ENCODE peak calls at places on chromosomes 2 and 18, in four cellular contexts. One of them, this sample, is unnamed.

GRCh38 chr2:136383161-136383560 is 265.2 kb upstream of the CXCR4 start:
- DNase-seq in mesenchymal stem cell: no peak
- DNase-seq in H9: no peak
- DNase-seq in trophoblast cell: no peak
- DNase-seq in this sample: no peak

GRCh38 chr2:69946351-69947077 is 14.9 kb downstream of the ASPRV1 start:
- DNase-seq in mesenchymal stem cell: peak; percentile 80
- DNase-seq in trophoblast cell: no peak
- DNase-seq in H9: no peak
- DNase-seq in this sample: no peak

GRCh38 chr2:112483821-112484220 is 1.9 kb downstream of the TTL start:
- DNase-seq in trophoblast cell: no peak
- DNase-seq in mesenchymal stem cell: no peak
- DNase-seq in H9: no peak
- DNase-seq in this sample: no peak

GRCh38 chr2:46009315-46009714 is 287.9 kb upstream of the EPAS1 start:
- DNase-seq in trophoblast cell: no peak
- DNase-seq in mesenchymal stem cell: no peak
- DNase-seq in H9: no peak
- DNase-seq in this sample: no peak

GRCh38 chr18:27996792-27997191 is 180.1 kb downstream of the CDH2 start:
- DNase-seq in trophoblast cell: no peak
- DNase-seq in H9: no peak
- DNase-seq in mesenchymal stem cell: peak; percentile 30
- DNase-seq in this sample: no peak

GRCh38 chr2:85972355-85972754 is 83.6 kb upstream of the ST3GAL5 start:
- DNase-seq in H9: no peak
- DNase-seq in mesenchymal stem cell: peak; percentile 19
- DNase-seq in trophoblast cell: no peak
- DNase-seq in this sample: no peak

GRCh38 chr18:23067236-23067635 is 68.0 kb upstream of the CABLES1 start:
- DNase-seq in mesenchymal stem cell: no peak
- DNase-seq in trophoblast cell: no peak
- DNase-seq in H9: no peak
- DNase-seq in this sample: no peak

GRCh38 chr18:3044931-3045698 is 32.2 kb upstream of the LPIN2 start:
- DNase-seq in trophoblast cell: no peak
- DNase-seq in H9: no peak
- DNase-seq in mesenchymal stem cell: no peak
- DNase-seq in this sample: no peak

GRCh38 chr18:31233550-31234306 is 71.1 kb upstream of the DSC1 start:
- DNase-seq in H9: no peak
- DNase-seq in mesenchymal stem cell: no peak
- DNase-seq in trophoblast cell: no peak
- DNase-seq in this sample: no peak

GRCh38 chr18:73120626-73121025 is 252.8 kb upstream of the NETO1 start:
- DNase-seq in mesenchymal stem cell: no peak
- DNase-seq in H9: no peak
- DNase-seq in trophoblast cell: no peak
- DNase-seq in this sample: no peak

GRCh38 chr2:176536739-176537138 is 267.5 kb downstream of the MTX2 start:
- DNase-seq in trophoblast cell: no peak
- DNase-seq in H9: no peak
- DNase-seq in mesenchymal stem cell: no peak
- DNase-seq in this sample: no peak

GRCh38 chr2:71798266-71799012 is 345.1 kb downstream of the DYSF start:
- DNase-seq in H9: peak; percentile 86
- DNase-seq in mesenchymal stem cell: peak; percentile 43
- DNase-seq in trophoblast cell: peak; percentile 54
- DNase-seq in this sample: peak; percentile 84

GRCh38 chr18:36663312-36663711 is 165.5 kb downstream of the TPGS2 start:
- DNase-seq in trophoblast cell: no peak
- DNase-seq in mesenchymal stem cell: no peak
- DNase-seq in H9: no peak
- DNase-seq in this sample: no peak
- H4K8ac ChIP-seq in trophoblast cell: no peak overlapping the region
- H4K8ac ChIP-seq in mesenchymal stem cell: no peak overlapping the region
- H4K8ac ChIP-seq in H9: no peak overlapping the region
- H4K8ac ChIP-seq in this sample: no peak overlapping the region

DNA sequence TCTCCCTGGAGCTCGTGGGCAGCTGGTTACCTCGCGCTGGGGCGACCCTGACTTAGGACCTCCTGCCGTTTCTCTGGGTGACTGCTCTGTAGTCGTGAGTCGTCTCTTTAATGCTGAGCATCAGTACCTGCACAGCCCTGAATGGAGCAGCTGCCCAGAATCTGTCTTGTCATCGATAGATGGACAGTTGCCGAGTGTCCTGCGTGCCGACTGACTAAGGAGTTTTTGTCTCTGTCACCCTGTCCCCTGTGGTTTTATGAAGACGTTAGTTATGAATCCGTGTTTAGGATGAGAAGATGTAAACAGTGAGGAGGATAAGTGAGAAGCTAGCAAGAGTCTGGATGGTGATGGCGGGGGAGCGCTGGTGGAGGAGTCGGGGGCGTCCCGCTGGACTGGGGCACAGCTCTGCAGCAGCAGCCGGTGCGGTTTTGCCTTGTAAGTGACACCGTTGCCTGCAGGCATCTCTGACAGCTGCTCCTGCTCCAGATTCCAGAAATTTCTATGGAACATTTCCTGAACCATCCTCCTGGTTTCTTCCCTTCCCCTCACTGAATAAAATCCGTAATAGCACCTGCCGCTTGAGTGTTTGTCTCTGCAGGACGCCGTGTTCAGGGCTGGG is 13.3 kb downstream of the AGAP1 start:
- DNase-seq in H9: no peak
- DNase-seq in trophoblast cell: peak; percentile 36
- DNase-seq in mesenchymal stem cell: no peak
- DNase-seq in this sample: no peak
- H3K4me1 ChIP-seq in H9: peaks cover 7% of the 10 kb centered on the region
- H3K4me1 ChIP-seq in trophoblast cell: peaks cover 9% of the 10 kb centered on the region
- H3K4me1 ChIP-seq in mesenchymal stem cell: peaks cover 41% of the 10 kb centered on the region
- H3K4me1 ChIP-seq in this sample: peaks cover 8% of the 10 kb centered on the region

DNA sequence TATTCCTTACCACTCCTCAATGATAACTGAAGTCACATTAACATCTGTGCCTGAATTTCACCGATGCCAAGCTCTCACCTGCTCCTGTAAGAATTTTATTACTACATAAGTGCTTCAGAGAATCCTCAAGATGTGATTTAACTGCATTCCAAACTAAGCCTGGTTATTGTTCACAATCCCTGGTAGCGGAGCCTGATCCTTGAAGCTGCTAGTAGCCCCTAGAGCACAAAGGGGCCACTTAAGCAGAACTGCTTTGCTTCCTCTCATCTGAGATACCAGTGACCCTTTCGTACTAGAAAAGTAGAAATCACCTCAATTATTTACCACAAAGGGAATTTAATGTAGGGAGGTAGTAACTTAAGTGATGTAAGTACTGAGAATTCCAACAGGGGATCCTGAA is 529.6 kb downstream of the CPS1 start:
- DNase-seq in mesenchymal stem cell: no peak
- DNase-seq in H9: no peak
- DNase-seq in trophoblast cell: no peak
- DNase-seq in this sample: peak; percentile 19
- H3K27ac ChIP-seq in mesenchymal stem cell: no peak overlapping the region
- H3K27ac ChIP-seq in H9: no peak overlapping the region
- H3K27ac ChIP-seq in trophoblast cell: no peak overlapping the region
- H3K27ac ChIP-seq in this sample: no peak overlapping the region

DNA sequence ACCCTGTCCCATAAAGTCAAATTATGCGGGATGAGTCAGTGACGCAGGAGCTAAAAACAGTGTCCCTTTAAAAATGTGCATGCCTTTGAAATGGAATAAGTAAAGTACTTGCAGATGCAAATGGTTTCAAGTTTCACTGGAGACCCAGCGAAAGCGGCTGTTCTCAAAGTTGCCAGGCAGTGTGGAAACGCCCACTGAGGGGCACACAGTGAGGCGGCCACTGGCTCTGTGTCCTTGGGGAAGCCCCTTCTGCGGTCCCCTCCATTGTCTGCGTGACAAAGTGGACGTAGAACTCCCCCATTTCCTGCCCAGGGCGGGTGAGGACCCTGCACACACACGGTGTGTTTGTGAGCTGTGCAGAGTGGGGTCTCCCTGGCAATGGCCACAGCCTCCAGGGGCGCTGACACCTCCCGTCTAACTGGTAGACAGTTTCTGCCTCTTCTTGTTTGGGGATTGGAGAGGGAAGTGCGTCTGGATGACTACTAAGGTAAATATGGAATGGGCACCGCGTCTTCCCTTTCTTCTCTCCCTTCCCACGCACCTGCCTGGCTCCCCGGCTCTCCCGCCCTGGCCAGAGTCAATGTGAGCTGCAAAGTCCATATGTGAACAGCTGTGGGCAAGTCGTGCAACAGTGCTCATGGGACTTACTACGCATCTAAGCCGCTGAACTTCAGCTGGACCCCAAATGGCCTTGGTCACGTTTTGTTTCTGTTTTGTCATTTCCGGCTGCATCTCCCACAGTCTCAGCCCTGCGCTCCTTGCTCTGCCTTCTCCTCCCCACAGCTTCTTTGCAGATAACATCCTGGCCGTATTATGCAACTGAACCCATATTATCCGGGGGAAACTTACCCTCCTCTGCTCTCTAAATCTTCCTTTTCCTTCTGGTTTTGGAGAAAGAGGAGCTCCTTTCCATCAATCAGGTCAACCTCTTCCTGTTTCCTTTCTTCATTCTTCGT is 33.7 kb upstream of the ZNF516 start:
- DNase-seq in trophoblast cell: no peak
- DNase-seq in H9: no peak
- DNase-seq in mesenchymal stem cell: peak; percentile 76
- DNase-seq in this sample: peak; percentile 36
- H4K8ac ChIP-seq in trophoblast cell: no peak overlapping the region
- H4K8ac ChIP-seq in H9: no peak overlapping the region
- H4K8ac ChIP-seq in mesenchymal stem cell: no peak overlapping the region
- H4K8ac ChIP-seq in this sample: no peak overlapping the region

GRCh38 chr2:233101826-233102225 is 41.7 kb downstream of the INPP5D start:
- DNase-seq in mesenchymal stem cell: no peak
- DNase-seq in trophoblast cell: no peak
- DNase-seq in H9: no peak
- DNase-seq in this sample: no peak
- H3K4me1 ChIP-seq in mesenchymal stem cell: no peaks in the 10 kb centered on the region
- H3K4me1 ChIP-seq in trophoblast cell: no peaks in the 10 kb centered on the region
- H3K4me1 ChIP-seq in H9: no peaks in the 10 kb centered on the region
- H3K4me1 ChIP-seq in this sample: no peaks in the 10 kb centered on the region

GRCh38 chr2:54597153-54597827 is 126.2 kb upstream of the EML6 start:
- DNase-seq in mesenchymal stem cell: no peak
- DNase-seq in trophoblast cell: no peak
- DNase-seq in H9: no peak
- DNase-seq in this sample: no peak
- H3K27ac ChIP-seq in mesenchymal stem cell: no peak overlapping the region
- H3K27ac ChIP-seq in trophoblast cell: no peak overlapping the region
- H3K27ac ChIP-seq in H9: no peak overlapping the region
- H3K27ac ChIP-seq in this sample: no peak overlapping the region

DNA sequence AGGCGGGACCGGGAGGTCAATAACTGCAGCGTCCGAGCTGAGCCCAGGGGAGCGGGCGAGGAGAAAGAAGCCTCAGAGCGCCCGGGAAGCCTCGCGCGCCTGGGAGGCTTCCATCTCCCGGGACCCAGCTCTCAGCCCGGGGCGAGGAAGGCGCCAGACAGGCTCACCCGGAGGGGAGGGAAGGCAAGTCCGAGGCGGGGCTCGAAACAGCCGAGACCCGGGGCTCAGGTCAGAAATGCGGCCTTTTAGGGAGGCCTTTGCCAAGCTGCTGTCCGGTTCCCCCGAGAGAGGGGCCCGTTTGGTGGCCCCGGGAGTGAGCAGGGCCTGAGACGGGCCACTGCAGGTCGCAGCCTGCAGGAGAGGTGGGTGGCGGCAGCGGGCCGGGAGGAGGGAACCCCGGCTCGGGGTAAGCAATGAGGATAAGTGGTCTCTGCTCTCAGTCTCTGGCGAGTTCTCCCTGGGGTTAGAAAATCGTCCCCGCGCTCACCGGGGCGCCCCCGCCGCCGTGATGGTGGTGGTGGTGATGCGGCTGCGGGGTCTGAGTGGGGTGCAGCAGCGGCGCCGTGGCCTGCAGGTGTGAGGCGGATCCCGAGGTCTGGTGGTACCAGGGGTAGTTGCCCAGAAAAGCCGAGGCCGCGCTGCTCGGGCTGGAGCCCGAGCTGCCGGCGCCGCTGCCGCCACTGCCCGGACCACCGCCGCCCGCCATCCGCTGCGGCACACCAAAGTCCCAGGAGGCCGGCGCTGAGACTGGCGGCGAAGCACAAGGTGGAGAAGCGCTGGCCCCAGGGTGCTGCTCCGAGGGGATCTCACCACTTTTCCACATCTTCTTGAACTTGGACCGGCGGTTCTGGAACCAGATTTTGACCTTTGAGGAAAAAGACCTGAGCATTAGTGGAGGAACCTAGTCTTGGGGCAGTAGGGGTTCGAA is 2.4 kb downstream of the DLX2 start:
- DNase-seq in H9: no peak
- DNase-seq in trophoblast cell: no peak
- DNase-seq in mesenchymal stem cell: no peak
- DNase-seq in this sample: peak; percentile 65
- H4K8ac ChIP-seq in H9: no peak overlapping the region
- H4K8ac ChIP-seq in trophoblast cell: peak overlapping the region; percentile 83
- H4K8ac ChIP-seq in mesenchymal stem cell: no peak overlapping the region
- H4K8ac ChIP-seq in this sample: no peak overlapping the region